ENCODE peak calls at places on chromosomes 16 and 17, in five cellular contexts. S, K, U, X and D are unnamed samples.

GRCh38 chr17:44084131-44084538 is 13.6 kb downstream of the G6PC3 start:
- DNase-seq in S (no peak), K (no peak), U (peak; percentile 41), X (peak; percentile 85), D (peak; percentile 27)

GRCh38 chr16:492211-492875 is 35.2 kb upstream of the CAPN15 start:
- DNase-seq in S (no peak), K (no peak), U (no peak), X (no peak), D (no peak)

GRCh38 chr17:62093188-62094155 is 28.4 kb upstream of the MED13 start:
- DNase-seq in S (no peak), K (peak; percentile 92), U (peak; percentile 97), X (no peak), D (peak; percentile 96)

GRCh38 chr16:51276335-51276734 is 125.3 kb upstream of the SALL1 start:
- DNase-seq in S (no peak), K (no peak), U (no peak), X (no peak), D (peak; percentile 53)

GRCh38 chr17:40307001-40307690 is 1.8 kb upstream of the RARA start:
- DNase-seq in S (peak; percentile 50), K (peak; percentile 51), U (no peak), X (no peak), D (peak; percentile 55)

GRCh38 chr17:65594585-65594940 is 33.1 kb upstream of the AXIN2 start:
- DNase-seq in S (peak; percentile 14), K (peak; percentile 43), U (no peak), X (no peak), D (no peak)

GRCh38 chr17:6683730-6684459 is 29.3 kb downstream of the SLC13A5 start:
- DNase-seq in S (no peak), K (no peak), U (no peak), X (no peak), D (no peak)

GRCh38 chr17:45127583-45128300 is 4.6 kb downstream of the PLCD3 start:
- DNase-seq in S (peak; percentile 74), K (peak; percentile 46), U (peak; percentile 78), X (no peak), D (peak; percentile 62)

GRCh38 chr16:87806608-87807546 is 41.1 kb upstream of the KLHDC4 start:
- DNase-seq in S (no peak), K (peak; percentile 87), U (peak; percentile 68), X (peak; percentile 61), D (peak; percentile 100)

GRCh38 chr16:64983983-64984382 is 137.9 kb downstream of the CDH11 start:
- DNase-seq in S (peak; percentile 25), K (peak; percentile 87), U (peak; percentile 44), X (peak; percentile 78), D (peak; percentile 74)

GRCh38 chr17:16428098-16428882 is 12.9 kb downstream of the TRPV2 start:
- DNase-seq in S (no peak), K (no peak), U (peak; percentile 57), X (peak; percentile 44), D (peak; percentile 55)

GRCh38 chr17:48356866-48357265 is 73.1 kb downstream of the SKAP1 start:
- DNase-seq in S (no peak), K (no peak), U (no peak), X (no peak), D (no peak)

GRCh38 chr16:64240586-64240985 is 881.3 kb downstream of the CDH11 start:
- DNase-seq in S (no peak), K (no peak), U (peak; percentile 37), X (no peak), D (no peak)

GRCh38 chr16:242281-242680 is 7.7 kb downstream of the FAM234A start:
- DNase-seq in S (no peak), K (no peak), U (no peak), X (no peak), D (no peak)

GRCh38 chr17:10807704-10808128 is 3.8 kb upstream of the TMEM238L start:
- DNase-seq in S (no peak), K (no peak), U (no peak), X (no peak), D (no peak)

GRCh38 chr16:78551487-78552085 is 452.1 kb downstream of the WWOX start:
- DNase-seq in S (no peak), K (no peak), U (no peak), X (peak; percentile 46), D (no peak)

GRCh38 chr17:27458524-27458908 is 2.3 kb downstream of the KSR1 start:
- DNase-seq in S (no peak), K (peak; percentile 39), U (no peak), X (no peak), D (no peak)

GRCh38 chr17:10022416-10022815 is 117.3 kb upstream of the RCVRN start:
- DNase-seq in S (no peak), K (no peak), U (no peak), X (no peak), D (no peak)

GRCh38 chr16:7367309-7367708 is 34.7 kb downstream of the RBFOX1 start:
- DNase-seq in S (no peak), K (no peak), U (no peak), X (no peak), D (no peak)

GRCh38 chr16:10983175-10983558 is 38.8 kb downstream of the CLEC16A start:
- DNase-seq in S (no peak), K (no peak), U (no peak), X (no peak), D (peak; percentile 44)

GRCh38 chr16:88646345-88647034 is 4.4 kb downstream of the CYBA start:
- DNase-seq in S (no peak), K (no peak), U (no peak), X (no peak), D (no peak)

GRCh38 chr16:1152651-1153259 is at the start of gene CACNA1H:
- DNase-seq in S (peak; percentile 79), K (no peak), U (no peak), X (peak; percentile 81), D (no peak)

GRCh38 chr17:16439867-16440351 is 24.5 kb downstream of the TRPV2 start:
- DNase-seq in S (no peak), K (no peak), U (peak; percentile 27), X (no peak), D (peak; percentile 48)

GRCh38 chr16:52591441-52592215 is 44.7 kb upstream of the TOX3 start:
- DNase-seq in S (no peak), K (no peak), U (no peak), X (no peak), D (no peak)

GRCh38 chr17:57540596-57540995 is 204.5 kb downstream of the CCDC182 start:
- DNase-seq in S (no peak), K (no peak), U (no peak), X (no peak), D (no peak)

GRCh38 chr17:58324409-58325288 is 3.9 kb downstream of the TSPOAP1 start:
- DNase-seq in S (peak; percentile 53), K (no peak), U (peak; percentile 56), X (peak; percentile 78), D (peak; percentile 31)

GRCh38 chr17:30433514-30433913 is 43.7 kb upstream of the GOSR1 start:
- DNase-seq in S (no peak), K (peak; percentile 94), U (peak; percentile 78), X (no peak), D (peak; percentile 94)

GRCh38 chr16:56990407-56991286 is 1.3 kb downstream of the NLRC5 start:
- DNase-seq in S (no peak), K (no peak), U (no peak), X (no peak), D (no peak)
- H3K4me3 ChIP-seq in S (peak overlapping the region; percentile 65), K (peak overlapping the region; percentile 81), U (peak overlapping the region; percentile 90), X (no peak overlapping the region), D (no peak overlapping the region)

GRCh38 chr16:81265052-81265451 is 26.6 kb downstream of the BCO1 start:
- DNase-seq in S (no peak), K (no peak), U (no peak), X (no peak), D (no peak)

GRCh38 chr16:81261049-81261648 is 22.7 kb downstream of the BCO1 start:
- DNase-seq in S (no peak), K (no peak), U (peak; percentile 55), X (peak; percentile 60), D (peak; percentile 42)

GRCh38 chr16:81265658-81266451 is 27.4 kb downstream of the BCO1 start:
- DNase-seq in S (peak; percentile 90), K (no peak), U (peak; percentile 31), X (no peak), D (no peak)

GRCh38 chr16:81264386-81264785 is 25.9 kb downstream of the BCO1 start:
- DNase-seq in S (no peak), K (no peak), U (no peak), X (no peak), D (no peak)

GRCh38 chr16:81263470-81264200 is 25.1 kb downstream of the BCO1 start:
- DNase-seq in S (peak; percentile 77), K (no peak), U (peak; percentile 33), X (no peak), D (peak; percentile 46)
- TF ChIP-seq CTCF in S (no peak), K (no peak), U (peak; percentile 56), X (peak; percentile 40), D (peak; percentile 65)

GRCh38 chr17:50263293-50264262 is 10.7 kb upstream of the TMEM92 start:
- DNase-seq in S (peak; percentile 64), K (no peak), U (no peak), X (no peak), D (no peak)
- H3K4me3 ChIP-seq in S (no peak overlapping the region), K (no peak overlapping the region), U (no peak overlapping the region), X (peak overlapping the region; percentile 42), D (no peak overlapping the region)

GRCh38 chr16:66717112-66717675 is 20.7 kb upstream of the CMTM4 start:
- DNase-seq in S (peak; percentile 30), K (peak; percentile 70), U (peak; percentile 47), X (no peak), D (peak; percentile 34)
- TF ChIP-seq CTCF in S (no peak), K (peak; percentile 72), U (peak; percentile 63), X (peak; percentile 90), D (peak; percentile 34)

DNA sequence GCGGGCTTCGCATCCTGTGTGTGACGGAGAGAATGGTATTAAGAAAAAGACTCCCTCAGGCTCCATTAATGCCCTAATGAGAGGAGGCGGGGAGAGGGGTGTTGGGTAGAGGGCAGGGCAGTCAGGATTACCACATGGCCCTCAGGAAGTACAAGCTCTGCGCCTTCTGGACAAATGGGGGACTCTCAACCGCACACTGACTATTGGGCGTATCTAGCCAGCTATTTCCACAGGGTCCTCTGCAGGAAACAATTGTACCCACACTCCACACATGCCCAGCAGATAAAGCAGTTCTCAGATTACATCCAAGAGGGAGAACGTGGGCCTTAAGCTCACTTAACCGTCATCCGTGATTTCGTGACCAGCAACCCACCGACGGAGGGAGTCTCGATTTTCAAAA is 14.7 kb downstream of the NXN start:
- DNase-seq in S (no peak), K (no peak), U (no peak), X (no peak), D (no peak)
- H3K4me3 ChIP-seq in S (no peak overlapping the region), K (no peak overlapping the region), U (no peak overlapping the region), X (no peak overlapping the region), D (no peak overlapping the region)

GRCh38 chr17:81119223-81120148 is 45.8 kb upstream of the PVALEF start:
- DNase-seq in S (peak; percentile 78), K (peak; percentile 91), U (peak; percentile 98), X (peak; percentile 100), D (peak; percentile 98)
- TF ChIP-seq CTCF in S (peak; percentile 20), K (peak; percentile 20), U (peak; percentile 72), X (peak; percentile 50), D (no peak)

GRCh38 chr16:28294201-28294600 is 1.9 kb downstream of the SBK1 start:
- DNase-seq in S (no peak), K (no peak), U (no peak), X (no peak), D (no peak)
- H3K4me3 ChIP-seq in S (no peak overlapping the region), K (no peak overlapping the region), U (no peak overlapping the region), X (peak overlapping the region; percentile 94), D (no peak overlapping the region)